ENCODE peak calls at places on chromosome 20, in five cellular contexts. D is OCI-LY7, C is neural progenitor cell, X is HCT116, F is HepG2. Q is an unnamed sample.

GRCh38 chr20:50130346-50130703 is 17.4 kb upstream of the UBE2V1 start:
- DNase-seq in F (no peak), X (no peak), C (no peak), D (no peak), Q (no peak)

GRCh38 chr20:56359212-56360132 is 698 bp downstream of the FAM210B start:
- DNase-seq in C (peak; percentile 64), F (peak; percentile 79), X (no peak), D (no peak), Q (no peak)

GRCh38 chr20:25584905-25585704 is at the start of gene NINL:
- DNase-seq in X (no peak), D (no peak), F (peak; percentile 82), C (peak; percentile 95), Q (peak; percentile 77)

GRCh38 chr20:18742841-18743240 is 70.7 kb upstream of the SCP2D1 start:
- DNase-seq in X (no peak), D (no peak), C (no peak), F (no peak), Q (no peak)

GRCh38 chr20:31987744-31988143 is 19.8 kb downstream of the XKR7 start:
- DNase-seq in F (peak; percentile 45), D (no peak), X (no peak), C (no peak), Q (no peak)

GRCh38 chr20:52494244-52494643 is 302.7 kb upstream of the ZFP64 start:
- DNase-seq in D (no peak), X (no peak), C (no peak), F (no peak), Q (no peak)

GRCh38 chr20:46808565-46808964 is 86.1 kb upstream of the EYA2 start:
- DNase-seq in D (no peak), C (no peak), F (no peak), X (no peak), Q (no peak)

GRCh38 chr20:64181391-64181790 is 17.1 kb downstream of the MYT1 start:
- DNase-seq in X (no peak), D (no peak), C (no peak), F (no peak), Q (no peak)

GRCh38 chr20:4681441-4681840 is 40.3 kb upstream of the PRND start:
- DNase-seq in X (no peak), F (no peak), C (no peak), D (no peak), Q (no peak)

GRCh38 chr20:49983848-49984408 is 1.1 kb downstream of the SNAI1 start:
- DNase-seq in D (no peak), F (no peak), X (no peak), C (no peak), Q (no peak)

GRCh38 chr20:18750735-18751134 is 62.8 kb upstream of the SCP2D1 start:
- DNase-seq in X (no peak), C (no peak), F (peak; percentile 42), D (no peak), Q (no peak)

GRCh38 chr20:32191873-32192272 is 15.7 kb downstream of the PLAGL2 start:
- DNase-seq in D (no peak), X (no peak), F (no peak), C (no peak), Q (no peak)

GRCh38 chr20:32624687-32625345 is 39.7 kb upstream of the NOL4L start:
- DNase-seq in F (no peak), C (no peak), X (no peak), D (no peak), Q (no peak)

GRCh38 chr20:53613748-53614147 is 20.1 kb upstream of the ZNF217 start:
- DNase-seq in X (no peak), C (no peak), D (no peak), F (no peak), Q (no peak)

GRCh38 chr20:64065973-64066341 is 3.0 kb downstream of the TCEA2 start:
- DNase-seq in C (no peak), X (peak; percentile 62), F (no peak), D (peak; percentile 44), Q (no peak)

GRCh38 chr20:46851746-46852145 is 42.9 kb upstream of the EYA2 start:
- DNase-seq in C (no peak), D (no peak), F (no peak), X (no peak), Q (no peak)

GRCh38 chr20:25277051-25277801 is 29.3 kb downstream of the PYGB start:
- DNase-seq in X (no peak), C (no peak), D (no peak), F (no peak), Q (no peak)

GRCh38 chr20:58271596-58272460 is 37.7 kb upstream of the RAB22A start:
- DNase-seq in D (no peak), F (no peak), X (no peak), C (no peak), Q (no peak)

GRCh38 chr20:6707231-6707870 is 60.1 kb upstream of the BMP2 start:
- DNase-seq in X (no peak), C (no peak), D (no peak), F (no peak), Q (no peak)

GRCh38 chr20:23243791-23244190 is 106.8 kb upstream of the NXT1 start:
- DNase-seq in F (no peak), X (no peak), C (no peak), D (peak; percentile 1), Q (peak; percentile 0)

GRCh38 chr20:24673678-24674570 is 204.5 kb downstream of the SYNDIG1 start:
- DNase-seq in C (no peak), F (no peak), D (no peak), X (no peak), Q (no peak)

GRCh38 chr20:40781340-40781916 is 92.4 kb upstream of the MAFB start:
- DNase-seq in X (no peak), C (no peak), D (no peak), F (no peak), Q (peak; percentile 23)
- H3K4me2 ChIP-seq in X (no peak overlapping the region), C (no peak overlapping the region), D (no peak overlapping the region), F (no peak overlapping the region), Q (no peak overlapping the region)

DNA sequence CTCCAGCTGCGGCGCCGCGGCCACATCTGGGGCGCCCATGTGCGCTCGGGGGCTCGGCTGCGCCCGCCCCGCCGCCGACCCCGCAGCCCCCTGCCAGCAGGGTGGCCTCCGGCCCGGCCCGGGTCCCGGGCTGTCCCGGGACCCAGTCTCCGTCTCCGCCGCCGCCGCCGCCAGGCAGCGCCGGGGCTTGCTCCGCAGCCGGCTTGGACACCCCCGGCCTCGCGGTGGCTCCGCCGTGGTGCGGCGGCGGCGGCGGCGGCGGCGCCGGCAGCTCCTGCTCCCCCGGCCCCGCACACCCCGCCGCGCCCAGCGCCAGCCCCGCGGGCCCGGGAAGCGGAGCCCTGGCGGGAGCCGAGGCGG is 219 bp downstream of the ISM1 start:
- DNase-seq in C (no peak), F (no peak), D (no peak), X (no peak), Q (no peak)
- H2AFZ ChIP-seq in C (peak overlapping the region; percentile 77), F (no peak overlapping the region), D (no peak overlapping the region), X (no peak overlapping the region), Q (peak overlapping the region; percentile 78)

GRCh38 chr20:15818651-15819071 is 754.6 kb downstream of the KIF16B start:
- DNase-seq in C (peak; percentile 13), D (no peak), X (no peak), F (peak; percentile 6), Q (no peak)
- H3K4me2 ChIP-seq in C (peak overlapping the region; percentile 36), D (no peak overlapping the region), X (no peak overlapping the region), F (no peak overlapping the region), Q (no peak overlapping the region)

GRCh38 chr20:1214838-1215261 is 11.0 kb upstream of the RAD21L1 start:
- DNase-seq in X (no peak), D (no peak), C (no peak), F (no peak), Q (no peak)
- H2AFZ ChIP-seq in X (no peak overlapping the region), D (no peak overlapping the region), C (no peak overlapping the region), F (no peak overlapping the region), Q (no peak overlapping the region)

DNA sequence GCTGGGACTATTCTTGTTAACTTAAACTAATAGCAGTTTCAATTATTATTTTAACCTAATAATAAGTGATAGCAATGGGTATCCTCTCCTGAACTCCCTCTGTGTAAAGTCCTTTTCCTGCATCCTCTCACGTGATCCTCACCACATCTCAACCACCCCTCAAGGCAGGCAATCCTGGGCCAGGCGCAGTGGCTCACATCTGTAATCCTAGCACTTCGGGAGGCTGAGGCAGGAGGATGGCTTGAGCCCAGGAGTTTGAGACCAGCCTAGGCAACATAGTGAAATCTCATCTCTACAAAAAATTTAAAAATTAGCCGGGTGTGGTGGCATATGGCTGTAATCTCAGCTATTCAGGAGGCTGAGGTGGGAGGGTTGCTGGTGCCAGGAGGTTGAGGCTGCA is 23.7 kb downstream of the MAP1LC3A start:
- DNase-seq in D (no peak), F (no peak), C (no peak), X (no peak), Q (no peak)
- H3K4me2 ChIP-seq in D (no peak overlapping the region), F (no peak overlapping the region), C (no peak overlapping the region), X (no peak overlapping the region), Q (no peak overlapping the region)

GRCh38 chr20:20462185-20462584 is 94.3 kb downstream of the INSM1 start:
- DNase-seq in F (no peak), D (no peak), X (no peak), C (no peak), Q (no peak)

GRCh38 chr20:20461526-20461925 is 93.6 kb downstream of the INSM1 start:
- DNase-seq in X (no peak), F (no peak), C (no peak), D (no peak), Q (no peak)

GRCh38 chr20:20456736-20457135 is 88.8 kb downstream of the INSM1 start:
- DNase-seq in D (no peak), X (no peak), C (no peak), F (no peak), Q (no peak)

GRCh38 chr20:20457392-20458126 is 89.7 kb downstream of the INSM1 start:
- DNase-seq in D (no peak), C (no peak), X (no peak), F (no peak), Q (no peak)

GRCh38 chr20:20459726-20460125 is 91.8 kb downstream of the INSM1 start:
- DNase-seq in D (no peak), F (no peak), X (no peak), C (no peak), Q (no peak)
- H2AFZ ChIP-seq in D (no peak overlapping the region), F (no peak overlapping the region), X (no peak overlapping the region), C (no peak overlapping the region), Q (no peak overlapping the region)